ENCODE peak calls at places on chromosomes 11 and 22, in seven cellular contexts. P is lower lobe of right lung; K is foreskin fibroblast; R is endothelial cell; B is CD4-positive, alpha-beta T cell; A is cardiac muscle cell; J is type B pancreatic cell. X is an unnamed sample.

GRCh38 chr22:22157500-22157822 is 87.1 kb upstream of the VPREB1 start:
- DNase-seq in P (no peak), K (no peak), A (no peak), R (no peak), J (no peak), B (no peak), X (no peak)

GRCh38 chr22:26414347-26414746 is 14.7 kb upstream of the ASPHD2 start:
- DNase-seq in R (no peak), A (no peak), K (no peak), P (no peak), J (no peak), B (no peak), X (no peak)

GRCh38 chr22:43537019-43537585 is 125.3 kb downstream of the MPPED1 start:
- DNase-seq in K (no peak), A (no peak), J (no peak), P (no peak), R (no peak), B (no peak), X (no peak)

GRCh38 chr22:36510966-36511881 is 4.4 kb upstream of the FOXRED2 start:
- DNase-seq in J (no peak), P (no peak), A (peak), R (peak), K (peak), B (no peak), X (no peak)

GRCh38 chr11:125443767-125444311 is 52.2 kb downstream of the FEZ1 start:
- DNase-seq in K (no peak), B (no peak), J (no peak), P (no peak), A (no peak), R (no peak), X (no peak)

GRCh38 chr11:116517077-116517476 is 255.7 kb downstream of the BUD13 start:
- DNase-seq in R (no peak), B (no peak), K (no peak), A (no peak), J (no peak), P (no peak), X (no peak)

GRCh38 chr11:110777765-110778164 is 65.5 kb upstream of the ARHGAP20 start:
- DNase-seq in J (no peak), B (no peak), K (peak), P (no peak), A (peak), R (no peak), X (no peak)

GRCh38 chr11:19595840-19596751 is 116.5 kb upstream of the NAV2 start:
- DNase-seq in J (no peak), R (no peak), A (peak), P (no peak), B (no peak), K (peak), X (no peak)

GRCh38 chr11:68270334-68271022 is 1.3 kb downstream of the C11orf24 start:
- DNase-seq in J (no peak), A (no peak), R (no peak), K (no peak), B (no peak), P (no peak), X (no peak)

GRCh38 chr11:68271781-68272608 is at the start of gene C11orf24:
- DNase-seq in B (peak), P (peak), K (peak), R (peak), A (peak), J (peak), X (peak)

GRCh38 chr11:68269414-68270081 is 2.2 kb downstream of the C11orf24 start:
- DNase-seq in J (no peak), R (no peak), K (peak), P (no peak), A (peak), B (no peak), X (peak)

GRCh38 chr11:68273056-68273738 is 1.4 kb upstream of the C11orf24 start:
- DNase-seq in A (no peak), J (no peak), R (no peak), P (no peak), K (no peak), B (no peak), X (no peak)

GRCh38 chr11:68271023-68271780 is 571 bp downstream of the C11orf24 start:
- DNase-seq in P (peak), B (peak), J (no peak), R (peak), K (peak), A (peak), X (peak)
- TF ChIP-seq CTCF in P (peak), B (peak), J (peak), R (no peak), K (peak), A (peak), X (peak)

DNA sequence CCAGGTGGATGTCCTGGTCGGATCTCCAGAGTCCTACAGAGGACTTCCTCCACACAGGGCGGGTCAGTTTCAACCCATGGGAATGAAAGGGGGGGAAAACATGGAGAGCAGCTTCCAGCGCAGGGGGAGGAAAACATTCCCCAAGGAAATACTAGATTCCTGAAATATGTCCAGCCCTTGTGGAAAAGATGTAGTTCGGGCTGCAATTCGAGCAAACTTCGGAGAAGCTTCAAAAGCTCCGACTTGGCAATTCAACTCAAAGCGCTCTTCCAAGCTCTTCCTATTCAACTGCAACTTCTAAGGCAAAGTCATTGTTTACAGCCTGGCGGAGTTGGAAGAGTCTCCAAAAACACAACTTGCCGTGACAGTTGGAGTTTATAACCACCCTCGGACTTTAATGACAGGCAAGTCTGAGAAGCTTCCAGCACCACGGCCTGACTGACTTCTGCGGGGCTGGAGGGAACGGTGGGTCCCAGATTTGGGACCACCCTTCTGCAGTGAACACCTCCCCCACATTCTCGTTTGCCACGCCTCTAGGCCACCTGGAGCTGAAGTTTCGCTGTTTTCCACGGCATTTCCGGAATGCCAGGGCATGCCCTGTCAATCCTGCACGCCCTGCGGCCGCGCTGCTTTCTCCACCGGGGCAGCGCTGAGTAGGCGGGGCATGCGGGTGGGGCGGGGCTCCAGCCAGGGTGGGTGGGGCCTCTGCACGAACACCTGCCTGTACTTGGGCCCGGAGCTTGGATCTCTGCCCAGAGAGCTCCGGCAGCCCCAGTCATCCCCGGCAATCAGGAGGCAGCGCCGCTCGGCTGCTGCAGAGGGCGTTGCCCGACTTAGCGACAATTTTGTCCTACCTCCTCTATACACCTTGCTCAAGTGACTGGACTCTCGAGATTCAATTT is 49.0 kb upstream of the BIRC3 start:
- DNase-seq in K (no peak), B (peak), P (peak), A (peak), R (peak), J (peak), X (peak)
- TF ChIP-seq CTCF in K (no peak), B (peak), P (peak), A (peak), R (no peak), J (peak), X (peak)

GRCh38 chr11:135033545-135033944 is 621.5 kb upstream of the B3GAT1 start:
- DNase-seq in B (no peak), J (no peak), R (peak), A (peak), K (peak), P (no peak), X (no peak)
- TF ChIP-seq CTCF in B (no peak), J (peak), R (no peak), A (no peak), K (no peak), P (peak), X (no peak)

DNA sequence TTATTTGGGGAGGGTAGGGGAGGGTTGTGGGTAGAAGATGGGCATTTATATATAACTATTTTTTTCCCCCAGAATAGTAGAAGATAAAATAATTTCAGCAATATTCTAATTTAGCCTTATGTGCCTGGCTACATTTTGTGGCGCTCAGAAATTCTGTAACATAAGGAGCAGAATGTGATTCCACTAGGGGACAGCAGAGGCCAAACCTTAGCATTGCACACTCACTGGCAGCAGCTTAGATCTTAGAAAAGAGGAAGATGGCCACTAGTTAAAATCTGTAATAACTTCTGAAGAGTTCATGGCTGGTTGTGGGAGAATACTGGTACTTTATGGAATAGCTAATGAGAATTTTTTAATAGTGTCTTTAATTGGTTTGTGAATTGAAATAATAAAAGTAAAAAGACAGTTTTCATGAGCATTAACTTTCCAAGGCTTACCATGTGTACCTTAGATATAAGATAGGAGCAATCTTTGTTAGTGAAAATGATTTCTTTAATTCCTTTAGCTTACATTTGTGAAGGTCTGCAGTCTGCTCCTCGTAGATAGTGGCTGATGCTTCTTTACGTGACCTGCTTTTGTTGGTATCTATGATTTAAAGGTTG is 33.1 kb downstream of the DDX10 start:
- DNase-seq in R (peak), A (peak), J (no peak), P (no peak), B (no peak), K (peak), X (peak)
- TF ChIP-seq CTCF in R (peak), A (peak), J (peak), P (peak), B (peak), K (peak), X (peak)

DNA sequence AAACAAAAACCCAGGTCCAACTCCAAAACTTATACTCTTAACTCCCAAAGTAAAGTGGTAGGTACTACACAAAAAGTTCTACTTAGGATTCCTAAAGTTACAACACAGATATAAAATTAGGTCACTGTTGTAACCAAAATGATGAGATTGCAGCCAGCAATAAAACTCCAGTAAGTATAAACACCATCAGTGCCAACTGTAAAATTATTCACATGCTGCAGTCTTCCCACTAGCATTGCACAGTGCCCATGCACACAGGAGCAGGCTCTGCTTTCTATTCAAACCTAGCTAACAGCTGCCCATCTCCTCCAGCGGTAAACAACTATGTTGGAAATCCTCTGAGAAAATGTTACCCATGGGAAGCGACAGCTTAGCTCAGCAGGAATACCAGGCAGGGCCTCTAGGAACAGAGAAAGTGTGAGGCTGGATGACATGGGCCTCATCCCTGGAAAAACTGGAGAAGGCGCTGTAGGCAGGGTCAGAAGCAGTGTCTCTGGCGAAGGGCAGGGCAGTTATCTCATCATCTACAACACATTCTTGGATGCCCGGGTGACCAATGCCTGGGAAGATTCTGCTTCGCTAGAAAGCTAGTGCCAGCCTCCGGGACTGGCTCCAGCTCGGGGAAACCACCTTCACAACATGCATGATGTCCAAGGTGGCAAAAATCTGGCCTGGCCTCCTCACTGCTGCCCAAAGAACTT is 9.1 kb downstream of the CPT1A start:
- DNase-seq in K (no peak), R (no peak), J (no peak), A (no peak), B (no peak), P (no peak), X (no peak)
- TF ChIP-seq CTCF in K (no peak), R (no peak), J (no peak), A (no peak), B (no peak), P (no peak), X (no peak)

GRCh38 chr11:1568451-1568911 is 3.6 kb downstream of the DUSP8 start:
- DNase-seq in A (no peak), B (peak), R (peak), P (no peak), K (no peak), J (no peak), X (no peak)
- TF ChIP-seq CTCF in A (no peak), B (no peak), R (no peak), P (no peak), K (no peak), J (no peak), X (no peak)

DNA sequence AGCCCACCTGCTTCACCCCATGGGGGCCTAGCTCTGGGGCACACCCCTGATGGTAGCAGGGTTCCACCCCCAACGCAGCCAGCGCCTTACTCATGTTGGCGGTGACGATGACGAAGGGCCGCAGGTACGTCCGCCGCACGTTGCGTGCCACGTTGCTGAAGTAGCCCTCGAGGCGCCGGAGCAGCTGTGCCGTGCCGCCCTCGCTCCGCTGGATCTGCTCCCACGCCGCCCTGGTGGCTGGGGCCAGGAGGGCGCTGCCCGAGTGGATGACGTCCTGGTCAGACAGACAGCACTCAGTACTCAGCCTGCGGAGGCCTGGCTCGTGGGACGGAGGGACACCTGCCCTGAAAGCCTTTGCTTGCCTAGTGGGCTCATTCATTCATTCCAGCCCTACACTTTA is 50.8 kb downstream of the TRMU start:
- DNase-seq in K (no peak), A (no peak), R (no peak), J (no peak), B (no peak), P (no peak), X (no peak)
- TF ChIP-seq CTCF in K (no peak), A (no peak), R (peak), J (peak), B (no peak), P (no peak), X (no peak)

GRCh38 chr11:83666149-83666548 is 380.0 kb upstream of the CCDC90B start:
- DNase-seq in J (no peak), P (no peak), K (no peak), B (no peak), R (no peak), A (no peak), X (no peak)

GRCh38 chr11:83674498-83674897 is 388.3 kb upstream of the CCDC90B start:
- DNase-seq in B (no peak), R (no peak), A (no peak), P (no peak), K (no peak), J (no peak), X (no peak)

GRCh38 chr11:83676061-83676460 is 389.9 kb upstream of the CCDC90B start:
- DNase-seq in J (no peak), P (no peak), B (no peak), A (no peak), K (no peak), R (no peak), X (no peak)

GRCh38 chr11:83671295-83671694 is 385.1 kb upstream of the CCDC90B start:
- DNase-seq in A (no peak), J (no peak), R (no peak), P (no peak), B (no peak), K (no peak), X (no peak)
- TF ChIP-seq CTCF in A (no peak), J (no peak), R (no peak), P (no peak), B (no peak), K (peak), X (peak)

DNA sequence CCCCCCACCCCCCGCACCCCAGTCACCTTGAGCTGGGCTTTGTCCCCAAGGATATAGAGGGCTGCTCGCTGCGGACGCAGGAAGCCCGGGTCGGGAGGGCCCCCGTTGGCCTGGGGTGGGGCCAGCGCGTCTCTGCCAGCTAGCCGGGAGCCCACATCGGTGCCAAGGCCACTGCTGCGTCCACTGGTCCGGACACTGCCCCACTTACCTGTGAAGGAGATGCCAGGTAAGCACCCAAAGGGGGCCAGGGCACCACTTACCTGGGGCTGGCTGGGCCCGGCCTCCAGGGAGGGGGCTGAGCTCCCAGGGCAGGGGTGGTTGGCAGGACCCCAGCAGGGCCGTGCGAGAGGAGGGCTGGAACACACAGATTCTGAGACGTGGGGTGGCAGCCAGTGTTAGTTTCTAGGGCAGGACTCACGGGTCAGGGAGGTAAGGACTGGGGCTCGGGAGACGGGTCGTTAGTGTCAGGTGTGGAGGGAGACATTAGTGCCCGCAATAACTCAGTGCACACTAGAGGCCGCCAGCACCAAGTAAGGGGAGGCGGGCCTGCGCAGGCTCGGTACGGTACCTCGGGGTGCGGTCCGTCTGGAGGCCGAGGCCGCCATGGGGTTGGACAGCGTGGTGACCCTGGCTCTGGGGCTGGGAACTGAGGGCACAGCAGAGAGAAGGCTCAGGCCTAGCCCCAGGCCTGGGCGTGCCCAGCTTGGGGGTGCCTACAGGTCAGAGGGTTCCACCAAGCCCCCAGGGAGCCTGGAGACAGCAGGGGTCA is 18.2 kb downstream of the SBF1 start:
- DNase-seq in J (no peak), B (no peak), R (no peak), K (no peak), P (no peak), A (no peak), X (no peak)
- TF ChIP-seq CTCF in J (peak), B (no peak), R (no peak), K (peak), P (no peak), A (peak), X (no peak)

X was measured in AG09319.